ENCODE peak calls at places on chromosomes 12 and 14, in seven cellular contexts. U is B cell, C is cardiac muscle cell, O is AG04450, K is HepG2, D is cardiac fibroblast, L is tibial artery. B is an unnamed sample.

GRCh38 chr14:76091036-76091435 is 60.7 kb upstream of the GPATCH2L start:
- DNase-seq in U (no peak), C (peak; percentile 28), O (no peak), K (peak; percentile 15), D (peak; percentile 27), L (peak; percentile 48), B (peak; percentile 7)

GRCh38 chr12:8449293-8449944 is 6.3 kb upstream of the CLEC6A start:
- DNase-seq in U (no peak), C (no peak), O (no peak), K (no peak), D (no peak), L (no peak), B (no peak)

GRCh38 chr12:120581998-120582397 is 796 bp upstream of the POP5 start:
- DNase-seq in U (no peak), C (peak; percentile 21), O (no peak), K (no peak), D (no peak), L (no peak), B (no peak)

GRCh38 chr12:80892597-80893445 is 44.9 kb downstream of the LIN7A start:
- DNase-seq in U (no peak), C (no peak), O (no peak), K (no peak), D (no peak), L (no peak), B (peak; percentile 61)

GRCh38 chr14:34324363-34324795 is 137.7 kb downstream of the SPTSSA start:
- DNase-seq in U (no peak), C (peak; percentile 61), O (peak; percentile 16), K (peak; percentile 71), D (peak; percentile 55), L (no peak), B (no peak)

GRCh38 chr12:51590347-51591019 is 550 bp upstream of the SCN8A start:
- DNase-seq in U (peak; percentile 61), C (peak; percentile 67), O (peak; percentile 27), K (peak; percentile 62), D (peak; percentile 49), L (peak; percentile 22), B (peak; percentile 66)

GRCh38 chr12:131327521-131328488 is 374.1 kb downstream of the ADGRD1 start:
- DNase-seq in U (no peak), C (no peak), O (no peak), K (no peak), D (no peak), L (no peak), B (no peak)

GRCh38 chr14:24098927-24099813 is 5.1 kb downstream of the PCK2 start:
- DNase-seq in U (no peak), C (no peak), O (no peak), K (no peak), D (no peak), L (no peak), B (no peak)

GRCh38 chr12:46468159-46468558 is 95.6 kb upstream of the SLC38A2 start:
- DNase-seq in U (no peak), C (peak; percentile 81), O (no peak), K (no peak), D (peak; percentile 90), L (no peak), B (no peak)

GRCh38 chr12:98592825-98593322 is 612 bp upstream of the SLC25A3 start:
- DNase-seq in U (no peak), C (no peak), O (no peak), K (no peak), D (no peak), L (no peak), B (no peak)

GRCh38 chr12:12745576-12746211 is 28.5 kb downstream of the CDKN1B start:
- DNase-seq in U (no peak), C (no peak), O (no peak), K (no peak), D (no peak), L (no peak), B (no peak)

GRCh38 chr12:121738340-121738858 is 25.8 kb downstream of the TMEM120B start:
- DNase-seq in U (no peak), C (no peak), O (no peak), K (no peak), D (no peak), L (no peak), B (no peak)

GRCh38 chr12:109387425-109388166 is 39.9 kb downstream of the MYO1H start:
- DNase-seq in U (no peak), C (peak; percentile 39), O (no peak), K (peak; percentile 73), D (peak; percentile 42), L (no peak), B (peak; percentile 42)

GRCh38 chr14:48943913-48944312 is 642.3 kb downstream of the RPS29 start:
- DNase-seq in U (no peak), C (no peak), O (no peak), K (no peak), D (no peak), L (no peak), B (no peak)

GRCh38 chr12:68468036-68468435 is 135.9 kb upstream of the MDM1 start:
- DNase-seq in U (no peak), C (no peak), O (no peak), K (no peak), D (no peak), L (no peak), B (peak; percentile 19)

DNA sequence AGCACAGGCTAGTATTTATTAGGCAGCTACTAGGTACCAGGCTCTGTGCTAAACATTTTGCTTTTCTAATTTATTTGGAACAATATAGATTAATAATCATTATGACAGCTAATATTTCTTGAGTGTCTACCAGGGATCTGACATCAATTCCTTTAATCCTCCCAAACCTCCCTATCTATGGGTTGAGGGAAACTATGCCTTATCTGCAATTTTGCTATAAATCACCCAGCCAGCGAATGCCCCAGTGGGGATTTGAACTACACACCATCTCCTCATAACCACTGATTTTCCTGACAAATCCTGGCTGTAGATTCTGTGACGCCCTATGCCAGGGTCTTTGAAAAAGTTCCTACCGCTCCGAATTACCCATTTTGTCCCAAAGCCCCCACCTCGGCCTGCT is 21.4 kb upstream of the PLEKHG3 start:
- DNase-seq in U (no peak), C (no peak), O (no peak), K (no peak), D (no peak), L (no peak), B (no peak)
- TF ChIP-seq CTCF in U (no peak), C (no peak), O (no peak), K (no peak), D (no peak), L (no peak), B (no peak)

GRCh38 chr14:104576607-104577332 is 2.8 kb upstream of the C14orf180 start:
- DNase-seq in U (no peak), C (no peak), O (no peak), K (peak; percentile 25), D (peak; percentile 22), L (no peak), B (no peak)
- TF ChIP-seq CTCF in U (no peak), C (peak; percentile 8), O (no peak), K (no peak), D (no peak), L (no peak), B (no peak)

GRCh38 chr12:125198647-125199046 is 133.4 kb downstream of the AACS start:
- DNase-seq in U (no peak), C (no peak), O (no peak), K (no peak), D (no peak), L (no peak), B (no peak)

GRCh38 chr12:125201940-125202339 is 136.7 kb downstream of the AACS start:
- DNase-seq in U (no peak), C (no peak), O (no peak), K (no peak), D (no peak), L (no peak), B (no peak)

GRCh38 chr12:125206757-125207156 is 141.5 kb downstream of the AACS start:
- DNase-seq in U (no peak), C (no peak), O (no peak), K (no peak), D (no peak), L (no peak), B (no peak)

GRCh38 chr12:125202421-125202820 is 137.2 kb downstream of the AACS start:
- DNase-seq in U (no peak), C (no peak), O (no peak), K (no peak), D (no peak), L (no peak), B (no peak)

GRCh38 chr12:125203145-125203765 is 138.0 kb downstream of the AACS start:
- DNase-seq in U (no peak), C (no peak), O (no peak), K (peak; percentile 9), D (no peak), L (no peak), B (no peak)
- TF ChIP-seq CTCF in U (peak; percentile 50), C (peak; percentile 51), O (peak; percentile 61), K (peak; percentile 49), D (peak; percentile 57), L (no peak), B (peak; percentile 72)

GRCh38 chr12:2274733-2275132 is 221.9 kb downstream of the CACNA1C start:
- DNase-seq in U (no peak), C (no peak), O (no peak), K (no peak), D (no peak), L (no peak), B (no peak)

GRCh38 chr12:2270846-2271245 is 218.1 kb downstream of the CACNA1C start:
- DNase-seq in U (no peak), C (no peak), O (no peak), K (no peak), D (no peak), L (no peak), B (no peak)

GRCh38 chr12:2271961-2272360 is 219.2 kb downstream of the CACNA1C start:
- DNase-seq in U (no peak), C (no peak), O (no peak), K (no peak), D (no peak), L (no peak), B (no peak)

GRCh38 chr12:2273751-2274150 is 221.0 kb downstream of the CACNA1C start:
- DNase-seq in U (no peak), C (no peak), O (no peak), K (no peak), D (no peak), L (no peak), B (no peak)

GRCh38 chr12:2273288-2273687 is 220.5 kb downstream of the CACNA1C start:
- DNase-seq in U (no peak), C (peak; percentile 54), O (no peak), K (no peak), D (peak; percentile 58), L (peak; percentile 72), B (peak; percentile 40)
- TF ChIP-seq CTCF in U (no peak), C (peak; percentile 30), O (peak; percentile 55), K (peak; percentile 65), D (peak; percentile 41), L (peak; percentile 46), B (peak; percentile 52)